ENCODE peak calls at places on chromosomes 2 and 18, in eight cellular contexts. C is substantia nigra; N is memory B cell; K is stimulated activated CD4-positive, alpha-beta T cell treated with anti-CD3 and anti-CD28 coated beads, Interleukin-2, amount 100 ng/mL, for 48 hours; Z is activated CD4-positive, CD25-positive, alpha-beta regulatory T cell; S is ureter; D is right lobe of liver; Q is hepatic stellate cell. F is an unnamed sample.

GRCh38 chr2:113057127-113057526 is 1.9 kb upstream of the IL36RN start:
- DNase-seq in C (no peak), N (no peak), K (no peak), Z (no peak), S (no peak), D (no peak), Q (no peak), F (no peak)

GRCh38 chr2:8310557-8311455 is 371.1 kb upstream of the ID2 start:
- DNase-seq in C (no peak), N (no peak), K (peak), Z (no peak), S (no peak), D (no peak), Q (no peak), F (no peak)

GRCh38 chr2:15628899-15629855 is 37.5 kb downstream of the DDX1 start:
- DNase-seq in C (no peak), N (no peak), K (no peak), Z (no peak), S (no peak), D (no peak), Q (no peak), F (no peak)

GRCh38 chr2:235024951-235025773 is 73.3 kb downstream of the SH3BP4 start:
- DNase-seq in C (no peak), N (no peak), K (no peak), Z (no peak), S (no peak), D (no peak), Q (no peak), F (no peak)

GRCh38 chr2:188978291-188979081 is 4.3 kb downstream of the COL3A1 start:
- DNase-seq in C (no peak), N (no peak), K (no peak), Z (no peak), S (no peak), D (no peak), Q (no peak), F (no peak)

GRCh38 chr18:47118986-47119385 is 31.3 kb downstream of the HDHD2 start:
- DNase-seq in C (no peak), N (no peak), K (no peak), Z (no peak), S (no peak), D (no peak), Q (no peak), F (no peak)

GRCh38 chr2:17079262-17079661 is 413.6 kb upstream of the CYRIA start:
- DNase-seq in C (no peak), N (no peak), K (no peak), Z (no peak), S (no peak), D (no peak), Q (no peak), F (no peak)

GRCh38 chr2:12719400-12720104 is 2.8 kb downstream of the TRIB2 start:
- DNase-seq in C (no peak), N (no peak), K (no peak), Z (no peak), S (no peak), D (no peak), Q (no peak), F (no peak)

GRCh38 chr18:79107886-79108285 is 38.7 kb downstream of the ATP9B start:
- DNase-seq in C (no peak), N (no peak), K (no peak), Z (no peak), S (no peak), D (no peak), Q (no peak), F (no peak)

GRCh38 chr2:166917433-166917832 is 29.2 kb downstream of the XIRP2 start:
- DNase-seq in C (no peak), N (no peak), K (no peak), Z (no peak), S (no peak), D (no peak), Q (no peak), F (no peak)

GRCh38 chr2:71503827-71504226 is 50.5 kb downstream of the DYSF start:
- DNase-seq in C (no peak), N (no peak), K (no peak), Z (no peak), S (peak), D (no peak), Q (peak), F (no peak)

GRCh38 chr2:170587117-170587516 is 128.0 kb upstream of the SP5 start:
- DNase-seq in C (no peak), N (no peak), K (no peak), Z (no peak), S (no peak), D (no peak), Q (no peak), F (no peak)

GRCh38 chr2:23940976-23941605 is 828 bp downstream of the UBXN2A start:
- DNase-seq in C (no peak), N (no peak), K (no peak), Z (no peak), S (no peak), D (no peak), Q (no peak), F (no peak)

GRCh38 chr2:235716875-235717496 is 223.1 kb downstream of the AGAP1 start:
- DNase-seq in C (no peak), N (no peak), K (no peak), Z (no peak), S (no peak), D (no peak), Q (no peak), F (no peak)

GRCh38 chr2:219388127-219388844 is 574 bp upstream of the DNPEP start:
- DNase-seq in C (peak), N (peak), K (peak), Z (peak), S (peak), D (peak), Q (peak), F (peak)

GRCh38 chr2:128986867-128987268 is 668.2 kb upstream of the HS6ST1 start:
- DNase-seq in C (no peak), N (no peak), K (no peak), Z (no peak), S (no peak), D (no peak), Q (no peak), F (no peak)

GRCh38 chr2:45888167-45888566 is 236.7 kb downstream of the PRKCE start:
- DNase-seq in C (no peak), N (no peak), K (no peak), Z (no peak), S (no peak), D (no peak), Q (peak), F (no peak)

GRCh38 chr2:208579678-208580077 is 173.1 kb downstream of the PTH2R start:
- DNase-seq in C (no peak), N (no peak), K (no peak), Z (no peak), S (no peak), D (no peak), Q (no peak), F (no peak)

GRCh38 chr2:10448208-10448645 is at the start of gene ODC1:
- DNase-seq in C (peak), N (peak), K (peak), Z (peak), S (peak), D (peak), Q (peak), F (peak)

GRCh38 chr2:105904938-105905337 is 160.2 kb downstream of the NCK2 start:
- DNase-seq in C (no peak), N (no peak), K (no peak), Z (no peak), S (no peak), D (no peak), Q (no peak), F (no peak)

GRCh38 chr2:19353721-19354050 is 4.7 kb downstream of the OSR1 start:
- DNase-seq in C (no peak), N (no peak), K (no peak), Z (no peak), S (no peak), D (no peak), Q (no peak), F (no peak)

GRCh38 chr2:235170536-235171510 is 219.0 kb downstream of the SH3BP4 start:
- DNase-seq in C (no peak), N (no peak), K (no peak), Z (no peak), S (no peak), D (no peak), Q (peak), F (no peak)

GRCh38 chr2:194545978-194546377 is 1111.0 kb upstream of the SLC39A10 start:
- DNase-seq in C (no peak), N (no peak), K (no peak), Z (no peak), S (no peak), D (no peak), Q (no peak), F (no peak)